ENCODE peak calls at places on chromosome 22, in four cellular contexts. R, H, V and B are unnamed samples.

GRCh38 chr22:37484115-37485005 is 1.8 kb downstream of the MFNG start:
- DNase-seq in H (no peak), V (no peak), R (no peak), B (peak; percentile 75)

GRCh38 chr22:21082248-21082647 is 36.5 kb downstream of the LRRC74B start:
- DNase-seq in V (no peak), R (no peak), H (no peak), B (no peak)

GRCh38 chr22:42719656-42720262 is 911 bp downstream of the A4GALT start:
- DNase-seq in R (no peak), H (no peak), V (no peak), B (no peak)

GRCh38 chr22:24950272-24950902 is 2.1 kb upstream of the KIAA1671 start:
- DNase-seq in V (peak; percentile 20), H (no peak), R (peak; percentile 53), B (no peak)

GRCh38 chr22:41364955-41365354 is 16.8 kb upstream of the TEF start:
- DNase-seq in H (no peak), R (no peak), V (no peak), B (no peak)

GRCh38 chr22:29205598-29206371 is at the start of gene EMID1:
- DNase-seq in R (peak; percentile 90), H (peak; percentile 89), V (no peak), B (no peak)

GRCh38 chr22:20957691-20958440 is 9.2 kb upstream of the AIFM3 start:
- DNase-seq in H (no peak), R (peak; percentile 25), V (no peak), B (no peak)

GRCh38 chr22:30457964-30458363 is 13.9 kb downstream of the SEC14L3 start:
- DNase-seq in H (no peak), R (no peak), V (no peak), B (no peak)

GRCh38 chr22:42077486-42078125 is 1.9 kb upstream of the SMDT1 start:
- DNase-seq in H (no peak), V (no peak), R (no peak), B (no peak)

GRCh38 chr22:32005453-32005852 is 37.6 kb upstream of the SLC5A1 start:
- DNase-seq in H (no peak), V (no peak), R (no peak), B (no peak)

GRCh38 chr22:36160499-36160942 is at the start of gene APOL3:
- DNase-seq in H (no peak), R (no peak), V (no peak), B (peak; percentile 60)

GRCh38 chr22:24450600-24450999 is 23.2 kb downstream of the ADORA2A start:
- DNase-seq in H (no peak), R (peak; percentile 82), V (no peak), B (no peak)

GRCh38 chr22:31097941-31098632 is 9.3 kb downstream of the SELENOM start:
- DNase-seq in V (no peak), R (no peak), H (no peak), B (no peak)

GRCh38 chr22:27139935-27140493 is 482.6 kb downstream of the MIAT start:
- DNase-seq in V (no peak), R (peak; percentile 62), H (no peak), B (no peak)

GRCh38 chr22:48180631-48181030 is 1418.2 kb downstream of the TBC1D22A start:
- DNase-seq in H (no peak), V (no peak), R (no peak), B (no peak)

GRCh38 chr22:30519842-30520425 is 14.4 kb upstream of the SEC14L4 start:
- DNase-seq in H (no peak), V (no peak), R (no peak), B (no peak)

GRCh38 chr22:39565414-39565944 is 5.1 kb upstream of the CACNA1I start:
- DNase-seq in V (no peak), H (no peak), R (no peak), B (no peak)

GRCh38 chr22:35785181-35785923 is 67.7 kb downstream of the APOL5 start:
- DNase-seq in R (no peak), H (no peak), V (no peak), B (no peak)

GRCh38 chr22:35046744-35047462 is 19.1 kb upstream of the ISX start:
- DNase-seq in H (no peak), V (no peak), R (no peak), B (no peak)

GRCh38 chr22:23566716-23567475 is 13.2 kb downstream of the IGLL1 start:
- DNase-seq in H (no peak), V (no peak), R (no peak), B (no peak)

GRCh38 chr22:38432264-38432663 is 22.7 kb downstream of the KCNJ4 start:
- DNase-seq in V (peak; percentile 35), R (no peak), H (no peak), B (no peak)

GRCh38 chr22:40432167-40432566 is 61.8 kb downstream of the SGSM3 start:
- DNase-seq in R (no peak), V (no peak), H (no peak), B (no peak)

GRCh38 chr22:18058770-18059169 is 19.0 kb upstream of the PEX26 start:
- DNase-seq in R (no peak), H (no peak), V (no peak), B (no peak)

GRCh38 chr22:30044369-30044768 is 35.9 kb upstream of the HORMAD2 start:
- DNase-seq in R (peak; percentile 45), H (no peak), V (peak; percentile 34), B (no peak)

GRCh38 chr22:40218152-40218551 is 40.4 kb downstream of the TNRC6B start:
- DNase-seq in H (no peak), R (no peak), V (no peak), B (no peak)

GRCh38 chr22:32240461-32240860 is 14.7 kb downstream of the SLC5A4 start:
- DNase-seq in H (no peak), R (no peak), V (no peak), B (no peak)

GRCh38 chr22:50702261-50702671 is 29.6 kb downstream of the SHANK3 start:
- DNase-seq in H (no peak), V (no peak), R (no peak), B (no peak)
- TF ChIP-seq NFIC in H (no peak), V (no peak), R (no peak), B (no peak)

GRCh38 chr22:45584621-45585436 is 82.1 kb downstream of the FBLN1 start:
- DNase-seq in V (no peak), H (no peak), R (no peak), B (no peak)
- TF ChIP-seq RAD21 in V (no peak), H (no peak), R (no peak), B (no peak)

GRCh38 chr22:22410121-22410520 is 98.4 kb downstream of the ZNF280B start:
- DNase-seq in R (no peak), V (no peak), H (peak; percentile 28), B (no peak)
- TF ChIP-seq TAF1 in R (no peak), V (no peak), H (no peak), B (no peak)

GRCh38 chr22:46861968-46862367 is 99.5 kb downstream of the TBC1D22A start:
- DNase-seq in H (no peak), V (no peak), R (no peak), B (no peak)
- TF ChIP-seq NFIC in H (no peak), V (no peak), R (no peak), B (no peak)

GRCh38 chr22:28148816-28149465 is 229.9 kb upstream of the PITPNB start:
- DNase-seq in V (no peak), H (no peak), R (no peak), B (no peak)
- TF ChIP-seq RAD21 in V (no peak), H (no peak), R (no peak), B (no peak)